ENCODE peak calls at places on chromosomes 5 and 9, in seven cellular contexts. M is mucosa of gallbladder; I is PC-3; N is activated T-helper 9 cell treated with anti-CD3 and anti-CD28 coated beads, Interleukin-2, amount 50 U/mL, for 16 hours; C is ACHN; A is RWPE1; Z is endothelial cell. Y is an unnamed sample.

GRCh38 chr9:96771124-96771523 is 6.8 kb downstream of the ZNF510 start:
- DNase-seq in M (no peak), N (no peak), C (no peak), Z (no peak), I (no peak), A (no peak), Y (no peak)

GRCh38 chr5:124599048-124599973 is 147.1 kb downstream of the ZNF608 start:
- DNase-seq in I (peak; percentile 48), N (no peak), Z (no peak), C (peak; percentile 23), A (no peak), M (peak; percentile 57), Y (peak; percentile 90)

GRCh38 chr5:6574537-6574936 is 58.3 kb downstream of the NSUN2 start:
- DNase-seq in M (no peak), A (no peak), C (no peak), I (peak; percentile 37), N (no peak), Z (no peak), Y (no peak)

GRCh38 chr5:75496026-75496425 is 15.4 kb downstream of the CERT1 start:
- DNase-seq in Z (no peak), I (no peak), A (no peak), M (no peak), C (no peak), N (no peak), Y (no peak)

GRCh38 chr9:97880336-97880735 is 27.3 kb downstream of the FOXE1 start:
- DNase-seq in I (no peak), N (no peak), A (no peak), C (peak; percentile 40), M (no peak), Z (no peak), Y (no peak)

GRCh38 chr5:16934123-16934522 is 2.0 kb downstream of the MYO10 start:
- DNase-seq in M (peak; percentile 55), A (peak; percentile 84), N (no peak), C (peak; percentile 72), I (peak; percentile 96), Z (peak; percentile 87), Y (peak; percentile 23)

GRCh38 chr9:32671333-32671732 is 35.9 kb upstream of the TAF1L start:
- DNase-seq in Z (no peak), N (no peak), C (no peak), I (no peak), M (no peak), A (no peak), Y (no peak)

GRCh38 chr9:127390563-127390962 is 6.4 kb upstream of the SLC2A8 start:
- DNase-seq in Z (no peak), C (no peak), I (no peak), A (no peak), M (no peak), N (no peak), Y (no peak)

GRCh38 chr9:36074870-36075532 is 38.3 kb downstream of the RECK start:
- DNase-seq in C (no peak), A (peak; percentile 81), M (peak; percentile 86), Z (no peak), N (no peak), I (no peak), Y (peak; percentile 71)

Y was measured in NCI-H2171 treated with DMSO at 0.1 percent for 48 hours.